ENCODE peak calls at places on chromosomes 11 and 22, in ten cellular contexts. U, T, O, G, Q, N, I, P, M and E are unnamed samples. For H4K20me1, the result is how much of the 10 kb centered on the place peaks cover.

GRCh38 chr11:1163911-1164735 is 6.4 kb downstream of the MUC5AC start:
- DNase-seq in N (no peak), I (no peak), P (no peak), M (no peak), U (no peak), G (no peak), T (no peak), O (no peak), Q (no peak), E (no peak)

GRCh38 chr11:111923951-111924350 is 5.2 kb downstream of the C11orf52 start:
- DNase-seq in I (no peak), M (no peak), G (no peak), P (no peak), U (no peak), O (no peak), N (peak), Q (no peak), T (no peak), E (no peak)

GRCh38 chr11:8806974-8807373 is 104.0 kb upstream of the AKIP1 start:
- DNase-seq in M (no peak), O (no peak), U (no peak), T (no peak), N (no peak), Q (no peak), G (no peak), P (no peak), I (no peak), E (no peak)

GRCh38 chr11:75387742-75388294 is 11.5 kb upstream of the RPS3 start:
- DNase-seq in U (no peak), N (peak), I (no peak), Q (no peak), P (no peak), M (no peak), O (no peak), G (no peak), T (peak), E (no peak)

GRCh38 chr11:78261869-78262637 is 73.3 kb downstream of the USP35 start:
- DNase-seq in N (no peak), Q (no peak), T (no peak), U (no peak), I (no peak), M (no peak), G (no peak), O (no peak), P (no peak), E (no peak)

GRCh38 chr11:13705710-13706109 is 37.2 kb downstream of the FAR1 start:
- DNase-seq in T (no peak), P (no peak), M (no peak), U (no peak), G (no peak), O (peak), N (no peak), I (no peak), Q (no peak), E (no peak)

GRCh38 chr11:981764-982163 is 54.8 kb downstream of the MUC6 start:
- DNase-seq in M (no peak), I (no peak), N (no peak), T (no peak), G (no peak), Q (no peak), P (no peak), U (no peak), O (no peak), E (no peak)

GRCh38 chr11:117000741-117001096 is 97.5 kb downstream of the SIK3 start:
- DNase-seq in I (no peak), O (no peak), Q (no peak), M (no peak), G (no peak), T (peak), U (no peak), P (no peak), N (peak), E (no peak)

GRCh38 chr11:8217926-8218325 is 45.8 kb downstream of the LMO1 start:
- DNase-seq in N (no peak), I (no peak), P (no peak), O (no peak), T (no peak), Q (no peak), G (no peak), U (no peak), M (no peak), E (no peak)

GRCh38 chr22:29208502-29208862 is 2.8 kb downstream of the EMID1 start:
- DNase-seq in T (no peak), I (no peak), Q (no peak), G (no peak), M (no peak), O (peak), P (no peak), U (no peak), N (no peak), E (no peak)

GRCh38 chr11:40162901-40163300 is 1296.6 kb downstream of the LRRC4C start:
- DNase-seq in G (no peak), P (no peak), U (no peak), N (no peak), T (no peak), Q (no peak), I (no peak), O (no peak), M (no peak), E (no peak)

GRCh38 chr11:100855466-100856067 is 168.5 kb downstream of the ARHGAP42 start:
- DNase-seq in U (peak), Q (peak), M (peak), G (peak), T (peak), P (peak), N (peak), O (peak), I (no peak), E (peak)

GRCh38 chr11:61028135-61028729 is 56.8 kb downstream of the CD6 start:
- DNase-seq in Q (no peak), T (no peak), N (no peak), O (no peak), G (no peak), P (no peak), I (no peak), U (no peak), M (peak), E (no peak)

GRCh38 chr11:67367014-67367835 is 6.2 kb downstream of the CLCF1 start:
- DNase-seq in O (no peak), P (no peak), I (no peak), N (peak), M (no peak), G (no peak), T (peak), U (no peak), Q (peak), E (no peak)

GRCh38 chr11:67369801-67370284 is 3.6 kb downstream of the CLCF1 start:
- DNase-seq in P (no peak), I (no peak), O (no peak), T (peak), M (no peak), G (no peak), Q (peak), U (peak), N (peak), E (no peak)

GRCh38 chr11:67367836-67368227 is 5.6 kb downstream of the CLCF1 start:
- DNase-seq in P (no peak), M (no peak), N (peak), I (no peak), T (no peak), Q (no peak), G (no peak), O (no peak), U (no peak), E (no peak)

GRCh38 chr11:67369275-67369674 is 4.1 kb downstream of the CLCF1 start:
- DNase-seq in I (no peak), M (no peak), N (peak), P (no peak), G (no peak), T (no peak), O (no peak), Q (no peak), U (no peak), E (no peak)

GRCh38 chr11:67368621-67369020 is 4.8 kb downstream of the CLCF1 start:
- DNase-seq in O (no peak), Q (no peak), P (no peak), G (no peak), M (no peak), U (no peak), T (no peak), I (no peak), N (peak), E (no peak)
- H4K20me1 ChIP-seq in O (under half), Q (under half), P (under half), G (under half), M (half or more), U (half or more), T (under half), I (under half), N (under half), E (under half)

GRCh38 chr11:128763224-128763623 is 69.4 kb downstream of the FLI1 start:
- DNase-seq in O (no peak), T (peak), G (no peak), I (no peak), M (no peak), P (no peak), U (peak), Q (no peak), N (no peak), E (no peak)

GRCh38 chr11:128759597-128759996 is 65.7 kb downstream of the FLI1 start:
- DNase-seq in G (no peak), P (no peak), Q (peak), O (no peak), I (no peak), U (peak), N (peak), M (no peak), T (peak), E (no peak)

GRCh38 chr11:128759168-128759567 is 65.3 kb downstream of the FLI1 start:
- DNase-seq in G (no peak), T (no peak), U (no peak), Q (no peak), N (no peak), M (no peak), P (no peak), O (no peak), I (no peak), E (no peak)

GRCh38 chr11:128757886-128758612 is 64.2 kb downstream of the FLI1 start:
- DNase-seq in O (no peak), G (no peak), Q (no peak), M (peak), N (no peak), T (no peak), P (no peak), U (no peak), I (no peak), E (no peak)

DNA sequence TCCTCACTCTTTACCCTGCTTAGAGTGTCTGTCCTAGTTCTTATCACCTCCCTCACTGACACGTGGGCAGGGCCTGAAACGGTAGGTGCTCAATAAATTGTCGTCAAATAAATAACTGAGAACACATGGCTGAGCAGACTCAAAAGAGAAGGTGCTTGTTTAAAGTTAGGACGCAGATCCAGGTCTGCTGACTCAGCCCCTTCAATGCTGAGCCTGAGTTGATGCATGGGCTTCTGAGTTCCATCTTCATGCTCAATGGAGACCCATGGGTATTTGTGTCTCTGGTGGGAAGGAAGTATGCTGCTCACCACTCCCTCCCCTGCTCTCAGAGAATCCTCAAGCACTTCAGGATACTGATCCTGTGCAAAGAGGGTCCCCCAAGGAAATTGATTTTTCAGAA is 67.5 kb downstream of the FLI1 start:
- DNase-seq in N (no peak), U (no peak), P (no peak), I (no peak), T (no peak), G (no peak), M (no peak), Q (no peak), O (no peak), E (no peak)
- H4K20me1 ChIP-seq in N (under half), U (under half), P (under half), I (under half), T (under half), G (under half), M (under half), Q (under half), O (under half), E (under half)

DNA sequence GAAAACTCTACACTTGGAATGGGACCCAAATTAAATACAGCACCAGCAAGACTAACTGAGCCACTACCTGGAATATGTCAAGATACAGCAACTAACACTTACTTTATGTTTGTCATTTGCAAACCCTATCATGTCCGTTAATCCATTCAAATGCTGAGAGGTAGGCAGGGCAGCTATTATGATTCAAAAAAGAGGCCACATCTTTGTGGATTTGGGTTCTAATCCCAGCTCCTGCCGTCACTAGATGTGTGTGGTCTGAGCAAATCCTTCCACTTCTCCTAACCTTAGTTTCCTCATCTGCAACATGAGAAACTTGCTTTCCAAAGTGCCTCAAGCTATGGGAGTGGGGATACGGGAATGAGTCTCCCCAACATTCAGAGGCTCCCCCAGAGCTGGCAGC is 24.2 kb downstream of the FLI1 start:
- DNase-seq in T (no peak), G (no peak), N (no peak), P (no peak), Q (no peak), I (no peak), O (peak), M (no peak), U (no peak), E (no peak)
- H4K20me1 ChIP-seq in T (under half), G (under half), N (under half), P (under half), Q (under half), I (under half), O (under half), M (under half), U (under half), E (under half)

GRCh38 chr22:30398685-30399680 is 2.2 kb downstream of the SEC14L2 start:
- DNase-seq in I (no peak), Q (no peak), U (no peak), O (no peak), P (no peak), T (no peak), G (no peak), M (no peak), N (peak), E (no peak)
- H4K20me1 ChIP-seq in I (under half), Q (under half), U (under half), O (under half), P (under half), T (under half), G (under half), M (under half), N (under half), E (under half)

DNA sequence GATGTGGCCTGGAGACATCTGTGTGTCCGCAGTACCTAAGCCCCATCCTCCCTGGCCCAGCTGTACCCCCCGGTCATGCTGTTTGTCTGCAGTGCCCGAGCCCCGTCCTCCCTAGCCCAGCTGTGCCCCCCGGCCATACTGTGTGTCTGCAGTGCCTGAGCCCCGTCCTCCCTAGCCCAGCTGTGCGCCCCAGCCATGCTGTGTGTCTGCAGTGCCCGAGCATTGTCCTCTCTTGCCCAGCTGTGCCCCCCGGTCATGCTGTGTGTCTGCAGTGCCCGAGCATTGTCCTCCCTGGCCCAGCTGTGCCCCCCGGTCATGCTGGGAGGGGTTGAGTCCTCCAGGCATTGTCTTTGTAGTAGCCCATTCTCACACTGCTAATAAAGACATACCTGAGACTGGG is 7.6 kb upstream of the ARSA start:
- DNase-seq in Q (no peak), U (no peak), M (no peak), P (no peak), G (no peak), I (no peak), N (no peak), T (no peak), O (no peak), E (no peak)
- H4K20me1 ChIP-seq in Q (under half), U (under half), M (under half), P (under half), G (under half), I (under half), N (under half), T (under half), O (under half), E (under half)

GRCh38 chr11:129655247-129655832 is 160.3 kb upstream of the TMEM45B start:
- DNase-seq in G (no peak), P (no peak), Q (no peak), N (no peak), I (no peak), M (no peak), U (no peak), T (no peak), O (no peak), E (no peak)

GRCh38 chr11:129652828-129653227 is 162.8 kb upstream of the TMEM45B start:
- DNase-seq in P (no peak), O (no peak), G (no peak), T (peak), U (peak), N (peak), I (no peak), Q (no peak), M (peak), E (peak)

GRCh38 chr11:129658558-129658882 is 157.1 kb upstream of the TMEM45B start:
- DNase-seq in I (peak), P (no peak), Q (no peak), M (no peak), G (peak), O (peak), U (no peak), N (no peak), T (no peak), E (no peak)

DNA sequence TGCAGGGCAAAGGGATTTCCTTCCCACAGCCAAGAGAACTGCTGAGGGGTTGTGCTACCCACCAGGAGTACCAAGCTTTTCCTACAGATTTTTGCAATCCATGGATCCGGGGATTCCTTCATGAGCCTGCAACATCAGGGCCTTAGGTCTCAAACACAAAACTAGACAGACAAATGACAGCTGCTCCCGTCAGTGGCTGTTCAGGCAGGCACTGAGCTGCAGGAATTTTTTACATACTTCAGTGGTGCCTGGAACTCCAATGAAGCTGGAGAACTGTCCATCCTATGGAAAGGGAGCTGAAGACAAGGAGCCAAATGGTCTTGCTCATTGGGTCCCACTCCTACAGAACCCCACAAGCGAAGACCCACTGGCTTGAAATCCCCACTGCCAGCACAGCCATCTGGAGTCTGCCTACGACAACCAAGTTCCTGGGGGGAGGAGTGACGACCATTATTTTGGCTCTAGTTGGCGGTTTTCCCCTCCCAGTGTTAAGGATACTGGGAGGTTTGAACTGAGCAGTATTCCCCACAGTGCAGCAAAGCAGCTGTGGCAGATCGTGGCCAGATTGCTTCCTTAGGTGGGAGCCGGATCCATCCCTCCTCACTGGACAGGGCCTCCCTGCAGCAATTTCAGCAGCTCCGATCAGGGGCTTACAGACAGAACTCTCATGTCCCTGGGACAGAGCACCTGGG is 157.6 kb upstream of the TMEM45B start:
- DNase-seq in P (no peak), G (no peak), M (no peak), I (no peak), O (no peak), U (no peak), Q (no peak), T (no peak), N (no peak), E (no peak)
- H4K20me1 ChIP-seq in P (under half), G (under half), M (under half), I (under half), O (under half), U (under half), Q (under half), T (under half), N (under half), E (under half)

GRCh38 chr22:38271101-38271500 is 1.7 kb downstream of the TMEM184B start:
- DNase-seq in P (no peak), O (no peak), N (no peak), I (peak), U (no peak), Q (no peak), M (no peak), G (no peak), T (no peak), E (no peak)

GRCh38 chr22:38271927-38272372 is 860 bp downstream of the TMEM184B start:
- DNase-seq in U (no peak), O (peak), M (peak), Q (no peak), I (peak), P (no peak), N (peak), G (peak), T (no peak), E (no peak)

GRCh38 chr22:38272373-38273134 is at the start of gene TMEM184B:
- DNase-seq in U (peak), N (peak), M (peak), O (peak), Q (peak), P (peak), T (peak), I (peak), G (peak), E (peak)

GRCh38 chr22:38269466-38269865 is 3.3 kb downstream of the TMEM184B start:
- DNase-seq in T (no peak), G (no peak), N (no peak), P (no peak), I (peak), Q (no peak), M (no peak), O (no peak), U (no peak), E (no peak)

DNA sequence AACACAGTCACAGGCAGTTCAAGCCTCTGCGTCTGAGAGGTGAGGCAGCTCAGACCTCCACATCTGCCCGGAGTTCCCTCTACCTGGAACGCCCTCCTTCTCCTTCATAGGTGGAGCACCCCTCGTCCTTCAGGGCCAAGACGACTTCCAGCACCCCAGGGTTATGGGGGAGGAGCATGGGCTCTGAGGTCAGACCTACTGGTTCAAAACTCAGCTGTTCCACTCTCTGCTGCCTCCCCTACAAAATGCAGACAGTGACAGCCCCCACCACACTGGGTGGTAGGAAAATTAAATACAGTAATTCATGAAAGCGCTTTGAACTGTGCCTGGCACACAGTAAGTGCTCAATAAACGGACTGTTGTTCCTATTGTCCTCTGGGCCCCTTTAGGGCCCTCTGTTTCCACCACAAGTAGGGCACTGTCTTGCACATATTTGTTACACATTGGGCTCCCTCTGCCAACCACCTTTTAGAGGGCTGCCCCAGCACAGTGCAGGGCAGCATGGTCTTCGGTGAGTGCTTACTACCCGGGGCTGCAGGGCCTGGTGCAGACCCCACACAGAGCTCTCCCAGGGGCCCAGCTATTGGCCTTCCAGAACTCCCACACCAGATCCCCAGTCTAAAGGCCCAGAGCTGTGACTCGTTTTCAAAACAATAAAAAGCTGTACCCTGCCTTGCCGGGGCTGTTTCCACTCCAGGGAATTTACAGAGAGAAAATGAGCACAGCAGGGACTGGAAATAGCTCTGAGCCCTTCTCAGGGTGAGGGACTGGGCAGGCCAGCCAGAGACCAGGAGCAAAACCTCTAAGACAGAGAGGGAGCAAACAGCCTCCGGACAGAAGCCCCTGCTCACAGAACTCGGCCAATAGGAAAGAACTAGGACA is 2.5 kb downstream of the TMEM184B start:
- DNase-seq in P (no peak), O (no peak), T (no peak), U (peak), N (peak), M (no peak), Q (no peak), I (peak), G (no peak), E (no peak)
- H4K20me1 ChIP-seq in P (under half), O (under half), T (under half), U (half or more), N (under half), M (under half), Q (half or more), I (under half), G (half or more), E (under half)